ENCODE peak calls at places on chromosomes 6 and 20, in six cellular contexts. One of them, this sample, is unnamed.

GRCh38 chr6:154766993-154767392 is 33.8 kb downstream of the SCAF8 start:
- DNase-seq in A549: no peak
- DNase-seq in GM12878: no peak
- DNase-seq in endothelial cell of umbilical vein: peak
- DNase-seq in K562: no peak
- DNase-seq in HepG2: no peak
- DNase-seq in this sample: no peak

GRCh38 chr6:40409716-40410397 is 177.3 kb downstream of the LRFN2 start:
- DNase-seq in A549: no peak
- DNase-seq in GM12878: no peak
- DNase-seq in endothelial cell of umbilical vein: no peak
- DNase-seq in K562: no peak
- DNase-seq in HepG2: no peak
- DNase-seq in this sample: peak

GRCh38 chr6:118771253-118771652 is 119.9 kb upstream of the CEP85L start:
- DNase-seq in A549: no peak
- DNase-seq in GM12878: no peak
- DNase-seq in endothelial cell of umbilical vein: no peak
- DNase-seq in K562: no peak
- DNase-seq in HepG2: no peak
- DNase-seq in this sample: no peak

GRCh38 chr6:2708456-2708855 is 42.3 kb downstream of the MYLK4 start:
- DNase-seq in A549: no peak
- DNase-seq in GM12878: no peak
- DNase-seq in endothelial cell of umbilical vein: no peak
- DNase-seq in K562: no peak
- DNase-seq in HepG2: no peak
- DNase-seq in this sample: no peak

GRCh38 chr20:35454881-35455609 is at the start of gene CEP250:
- DNase-seq in A549: peak
- DNase-seq in GM12878: peak
- DNase-seq in endothelial cell of umbilical vein: peak
- DNase-seq in K562: peak
- DNase-seq in HepG2: peak
- DNase-seq in this sample: peak

GRCh38 chr6:67606905-67607828 is 1027.9 kb upstream of the ADGRB3 start:
- DNase-seq in A549: no peak
- DNase-seq in GM12878: no peak
- DNase-seq in endothelial cell of umbilical vein: peak
- DNase-seq in K562: no peak
- DNase-seq in HepG2: no peak
- DNase-seq in this sample: no peak

GRCh38 chr6:170211404-170212025 is 79.4 kb downstream of the DLL1 start:
- DNase-seq in A549: no peak
- DNase-seq in GM12878: no peak
- DNase-seq in endothelial cell of umbilical vein: no peak
- DNase-seq in K562: no peak
- DNase-seq in HepG2: no peak
- DNase-seq in this sample: no peak

GRCh38 chr20:51533291-51534172 is 9.0 kb downstream of the NFATC2 start:
- DNase-seq in A549: no peak
- DNase-seq in GM12878: no peak
- DNase-seq in endothelial cell of umbilical vein: no peak
- DNase-seq in K562: no peak
- DNase-seq in HepG2: peak
- DNase-seq in this sample: no peak

GRCh38 chr6:123519191-123519510 is 117.6 kb downstream of the TRDN start:
- DNase-seq in A549: no peak
- DNase-seq in GM12878: no peak
- DNase-seq in endothelial cell of umbilical vein: no peak
- DNase-seq in K562: no peak
- DNase-seq in HepG2: no peak
- DNase-seq in this sample: no peak

GRCh38 chr20:35603695-35604443 is 11.8 kb upstream of the SPAG4 start:
- DNase-seq in A549: no peak
- DNase-seq in GM12878: no peak
- DNase-seq in endothelial cell of umbilical vein: no peak
- DNase-seq in K562: no peak
- DNase-seq in HepG2: no peak
- DNase-seq in this sample: no peak

GRCh38 chr20:57043091-57043490 is 223.3 kb downstream of the BMP7 start:
- DNase-seq in A549: no peak
- DNase-seq in GM12878: no peak
- DNase-seq in endothelial cell of umbilical vein: no peak
- DNase-seq in K562: no peak
- DNase-seq in HepG2: no peak
- DNase-seq in this sample: no peak

GRCh38 chr6:144284753-144285547 is at the start of gene UTRN:
- DNase-seq in A549: peak
- DNase-seq in GM12878: no peak
- DNase-seq in endothelial cell of umbilical vein: peak
- DNase-seq in K562: peak
- DNase-seq in HepG2: peak
- DNase-seq in this sample: peak

GRCh38 chr20:43938932-43939761 is 24.5 kb downstream of the TOX2 start:
- DNase-seq in A549: peak
- DNase-seq in GM12878: no peak
- DNase-seq in endothelial cell of umbilical vein: peak
- DNase-seq in K562: no peak
- DNase-seq in HepG2: peak
- DNase-seq in this sample: peak

GRCh38 chr6:53309059-53309896 is 39.5 kb downstream of the ELOVL5 start:
- DNase-seq in A549: no peak
- DNase-seq in GM12878: peak
- DNase-seq in endothelial cell of umbilical vein: peak
- DNase-seq in K562: peak
- DNase-seq in HepG2: peak
- DNase-seq in this sample: peak

GRCh38 chr6:16136536-16137450 is 7.9 kb downstream of the MYLIP start:
- DNase-seq in A549: no peak
- DNase-seq in GM12878: no peak
- DNase-seq in endothelial cell of umbilical vein: peak
- DNase-seq in K562: no peak
- DNase-seq in HepG2: no peak
- DNase-seq in this sample: peak

GRCh38 chr6:7262037-7262461 is 51.0 kb downstream of the SSR1 start:
- DNase-seq in A549: peak
- DNase-seq in GM12878: no peak
- DNase-seq in endothelial cell of umbilical vein: no peak
- DNase-seq in K562: peak
- DNase-seq in HepG2: no peak
- DNase-seq in this sample: no peak

GRCh38 chr6:7262746-7263335 is 50.2 kb downstream of the SSR1 start:
- DNase-seq in A549: no peak
- DNase-seq in GM12878: no peak
- DNase-seq in endothelial cell of umbilical vein: no peak
- DNase-seq in K562: no peak
- DNase-seq in HepG2: no peak
- DNase-seq in this sample: no peak

GRCh38 chr6:7264686-7265384 is 48.2 kb downstream of the SSR1 start:
- DNase-seq in A549: no peak
- DNase-seq in GM12878: no peak
- DNase-seq in endothelial cell of umbilical vein: no peak
- DNase-seq in K562: no peak
- DNase-seq in HepG2: peak
- DNase-seq in this sample: no peak

GRCh38 chr6:7261030-7261841 is 51.8 kb downstream of the SSR1 start:
- DNase-seq in A549: peak
- DNase-seq in GM12878: no peak
- DNase-seq in endothelial cell of umbilical vein: peak
- DNase-seq in K562: peak
- DNase-seq in HepG2: peak
- DNase-seq in this sample: peak

DNA sequence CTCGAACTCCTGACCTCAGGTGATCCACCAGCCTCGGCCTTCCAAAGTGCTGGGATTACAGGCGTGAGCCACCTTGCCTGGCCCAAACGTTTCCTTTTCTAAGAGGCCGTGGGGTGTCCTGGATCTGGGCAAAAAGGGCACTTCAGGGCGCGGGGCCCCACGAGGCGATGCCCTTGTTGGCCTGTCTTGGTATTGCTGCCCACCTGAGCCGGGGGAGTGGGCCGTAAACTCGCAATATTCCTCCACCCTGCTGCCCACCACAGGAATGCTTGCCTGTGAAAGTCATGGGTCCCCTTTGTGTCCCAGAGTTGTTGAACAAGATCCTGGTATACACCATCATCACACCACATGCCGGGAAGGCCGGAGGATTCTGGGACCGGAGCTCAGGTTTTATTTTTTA is 49.0 kb downstream of the SSR1 start:
- DNase-seq in A549: no peak
- DNase-seq in GM12878: no peak
- DNase-seq in endothelial cell of umbilical vein: no peak
- DNase-seq in K562: no peak
- DNase-seq in HepG2: no peak
- DNase-seq in this sample: no peak
- TF ChIP-seq MAX in A549: no peak
- TF ChIP-seq MAX in GM12878: no peak
- TF ChIP-seq MAX in endothelial cell of umbilical vein: no peak
- TF ChIP-seq MAX in K562: no peak
- TF ChIP-seq MAX in HepG2: no peak
- TF ChIP-seq MAX in this sample: no peak

GRCh38 chr6:137872071-137872470 is 5.0 kb downstream of the TNFAIP3 start:
- DNase-seq in A549: no peak
- DNase-seq in GM12878: no peak
- DNase-seq in endothelial cell of umbilical vein: peak
- DNase-seq in K562: no peak
- DNase-seq in HepG2: no peak
- DNase-seq in this sample: no peak

GRCh38 chr6:137871299-137871698 is 4.2 kb downstream of the TNFAIP3 start:
- DNase-seq in A549: no peak
- DNase-seq in GM12878: no peak
- DNase-seq in endothelial cell of umbilical vein: no peak
- DNase-seq in K562: no peak
- DNase-seq in HepG2: no peak
- DNase-seq in this sample: no peak

GRCh38 chr6:137875606-137876005 is 8.5 kb downstream of the TNFAIP3 start:
- DNase-seq in A549: no peak
- DNase-seq in GM12878: no peak
- DNase-seq in endothelial cell of umbilical vein: no peak
- DNase-seq in K562: no peak
- DNase-seq in HepG2: no peak
- DNase-seq in this sample: no peak

GRCh38 chr6:137874204-137875001 is 7.3 kb downstream of the TNFAIP3 start:
- DNase-seq in A549: no peak
- DNase-seq in GM12878: no peak
- DNase-seq in endothelial cell of umbilical vein: peak
- DNase-seq in K562: no peak
- DNase-seq in HepG2: no peak
- DNase-seq in this sample: no peak

DNA sequence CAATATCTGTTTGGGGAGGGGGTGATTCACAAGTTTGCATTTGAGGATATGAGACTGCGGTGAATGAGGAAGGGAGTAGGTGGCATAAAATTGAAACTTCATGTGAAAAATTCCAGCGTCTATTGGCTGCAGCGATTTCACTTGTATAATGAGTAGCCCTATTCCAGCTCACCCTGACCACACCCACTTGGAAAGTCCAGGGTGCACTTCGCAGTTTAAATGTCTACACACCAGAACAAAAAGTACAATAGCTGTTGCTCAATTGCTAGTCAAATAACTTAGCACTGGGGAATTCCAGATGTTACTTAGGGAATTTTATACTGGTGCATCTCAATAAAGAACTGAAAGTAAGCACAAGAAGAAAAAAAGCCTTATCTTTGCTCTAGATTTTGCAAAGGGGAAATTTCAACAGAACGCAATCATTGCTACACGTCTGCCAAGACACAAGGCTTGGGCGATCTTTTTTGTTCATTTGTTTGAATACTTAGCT is 6.3 kb downstream of the TNFAIP3 start:
- DNase-seq in A549: peak
- DNase-seq in GM12878: peak
- DNase-seq in endothelial cell of umbilical vein: peak
- DNase-seq in K562: no peak
- DNase-seq in HepG2: peak
- DNase-seq in this sample: peak
- H3K4me3 ChIP-seq in A549: peak
- H3K4me3 ChIP-seq in GM12878: peak
- H3K4me3 ChIP-seq in endothelial cell of umbilical vein: no peak
- H3K4me3 ChIP-seq in K562: no peak
- H3K4me3 ChIP-seq in HepG2: peak
- H3K4me3 ChIP-seq in this sample: peak

GRCh38 chr6:90401933-90402830 is 105.5 kb upstream of the BACH2 start:
- DNase-seq in A549: no peak
- DNase-seq in GM12878: no peak
- DNase-seq in endothelial cell of umbilical vein: no peak
- DNase-seq in K562: peak
- DNase-seq in HepG2: no peak
- DNase-seq in this sample: peak
- TF ChIP-seq MYC in A549: no peak
- TF ChIP-seq MYC in GM12878: no peak
- TF ChIP-seq MYC in endothelial cell of umbilical vein: no peak
- TF ChIP-seq MYC in K562: no peak
- TF ChIP-seq MYC in HepG2: no peak
- TF ChIP-seq MYC in this sample: no peak

GRCh38 chr6:99611148-99611547 is 4.5 kb downstream of the PRDM13 start:
- DNase-seq in A549: no peak
- DNase-seq in GM12878: peak
- DNase-seq in endothelial cell of umbilical vein: no peak
- DNase-seq in K562: peak
- DNase-seq in HepG2: no peak
- DNase-seq in this sample: peak
- TF ChIP-seq MAX in A549: no peak
- TF ChIP-seq MAX in GM12878: no peak
- TF ChIP-seq MAX in endothelial cell of umbilical vein: no peak
- TF ChIP-seq MAX in K562: no peak
- TF ChIP-seq MAX in HepG2: no peak
- TF ChIP-seq MAX in this sample: no peak

GRCh38 chr6:158849899-158850806 is 31.0 kb upstream of the EZR start:
- DNase-seq in A549: peak
- DNase-seq in GM12878: no peak
- DNase-seq in endothelial cell of umbilical vein: peak
- DNase-seq in K562: peak
- DNase-seq in HepG2: peak
- DNase-seq in this sample: peak
- H3K4me3 ChIP-seq in A549: peak
- H3K4me3 ChIP-seq in GM12878: no peak
- H3K4me3 ChIP-seq in endothelial cell of umbilical vein: no peak
- H3K4me3 ChIP-seq in K562: no peak
- H3K4me3 ChIP-seq in HepG2: no peak
- H3K4me3 ChIP-seq in this sample: no peak

DNA sequence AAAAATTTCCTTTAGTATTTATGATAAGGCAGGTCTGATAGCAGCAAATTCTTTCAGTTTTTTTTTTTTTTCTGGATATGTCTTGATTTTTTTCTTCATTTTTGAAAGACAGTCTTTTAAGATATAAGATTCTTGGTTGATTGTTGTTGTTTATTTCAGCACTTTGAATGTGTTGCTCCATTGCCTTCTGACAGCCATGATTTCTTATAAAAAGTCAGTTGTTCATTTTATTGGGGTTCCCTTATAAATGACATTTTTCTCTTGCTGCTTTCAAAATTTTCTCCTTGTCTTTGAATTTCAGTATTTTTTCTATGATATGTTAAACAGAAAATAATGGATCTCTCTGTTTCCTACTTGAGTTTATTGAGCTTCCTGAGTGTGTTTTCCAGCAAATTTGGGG is 152.3 kb downstream of the ISM1 start:
- DNase-seq in A549: no peak
- DNase-seq in GM12878: no peak
- DNase-seq in endothelial cell of umbilical vein: no peak
- DNase-seq in K562: no peak
- DNase-seq in HepG2: no peak
- DNase-seq in this sample: no peak
- TF ChIP-seq MYC in A549: no peak
- TF ChIP-seq MYC in GM12878: no peak
- TF ChIP-seq MYC in endothelial cell of umbilical vein: no peak
- TF ChIP-seq MYC in K562: no peak
- TF ChIP-seq MYC in HepG2: no peak
- TF ChIP-seq MYC in this sample: no peak

GRCh38 chr6:106918128-106918527 is 56.4 kb downstream of the CD24 start:
- DNase-seq in A549: no peak
- DNase-seq in GM12878: no peak
- DNase-seq in endothelial cell of umbilical vein: no peak
- DNase-seq in K562: no peak
- DNase-seq in HepG2: no peak
- DNase-seq in this sample: no peak
- TF ChIP-seq MAX in A549: no peak
- TF ChIP-seq MAX in GM12878: no peak
- TF ChIP-seq MAX in endothelial cell of umbilical vein: no peak
- TF ChIP-seq MAX in K562: no peak
- TF ChIP-seq MAX in HepG2: no peak
- TF ChIP-seq MAX in this sample: no peak

This sample was measured in NB4.